ENCODE peak calls at places on chromosomes 7 and 10, in seven cellular contexts. D is H9, B is neuronal stem cell, Z is mesendoderm, T is H1, V is mesenchymal stem cell, G is trophoblast cell. F is an unnamed sample.

GRCh38 chr7:141387521-141388217 is 163.5 kb upstream of the AGK start:
- DNase-seq in D (no peak), B (no peak), Z (no peak), T (no peak), V (no peak), G (no peak), F (no peak)

GRCh38 chr10:33321516-33321915 is 13.0 kb downstream of the NRP1 start:
- DNase-seq in D (no peak), B (no peak), Z (no peak), T (no peak), V (no peak), G (peak; percentile 69), F (no peak)

GRCh38 chr10:111249925-111250324 is 173.1 kb downstream of the ADRA2A start:
- DNase-seq in D (no peak), B (no peak), Z (no peak), T (no peak), V (no peak), G (no peak), F (no peak)

GRCh38 chr7:43396193-43396747 is 186.6 kb upstream of the STK17A start:
- DNase-seq in D (no peak), B (no peak), Z (no peak), T (no peak), V (no peak), G (no peak), F (no peak)

GRCh38 chr7:4416436-4417092 is 265.5 kb upstream of the FOXK1 start:
- DNase-seq in D (no peak), B (no peak), Z (no peak), T (no peak), V (no peak), G (no peak), F (no peak)

GRCh38 chr7:77235280-77235679 is 35.7 kb upstream of the FGL2 start:
- DNase-seq in D (no peak), B (no peak), Z (no peak), T (no peak), V (no peak), G (no peak), F (peak; percentile 77)

GRCh38 chr7:16046045-16046444 is 359.6 kb upstream of the MEOX2 start:
- DNase-seq in D (no peak), B (no peak), Z (no peak), T (no peak), V (no peak), G (no peak), F (peak; percentile 61)

GRCh38 chr10:11685787-11686218 is 56.4 kb upstream of the ECHDC3 start:
- DNase-seq in D (no peak), B (no peak), Z (no peak), T (no peak), V (peak; percentile 50), G (no peak), F (peak; percentile 24)

GRCh38 chr7:151626422-151627115 is 106.9 kb upstream of the RHEB start:
- DNase-seq in D (peak; percentile 65), B (peak; percentile 29), Z (peak; percentile 80), T (peak; percentile 48), V (peak; percentile 41), G (no peak), F (no peak)

GRCh38 chr10:31359979-31360378 is 41.0 kb downstream of the ZEB1 start:
- DNase-seq in D (no peak), B (no peak), Z (no peak), T (no peak), V (no peak), G (no peak), F (no peak)

GRCh38 chr7:120023494-120024167 is 249.3 kb upstream of the KCND2 start:
- DNase-seq in D (no peak), B (no peak), Z (no peak), T (no peak), V (peak; percentile 27), G (no peak), F (peak; percentile 85)

DNA sequence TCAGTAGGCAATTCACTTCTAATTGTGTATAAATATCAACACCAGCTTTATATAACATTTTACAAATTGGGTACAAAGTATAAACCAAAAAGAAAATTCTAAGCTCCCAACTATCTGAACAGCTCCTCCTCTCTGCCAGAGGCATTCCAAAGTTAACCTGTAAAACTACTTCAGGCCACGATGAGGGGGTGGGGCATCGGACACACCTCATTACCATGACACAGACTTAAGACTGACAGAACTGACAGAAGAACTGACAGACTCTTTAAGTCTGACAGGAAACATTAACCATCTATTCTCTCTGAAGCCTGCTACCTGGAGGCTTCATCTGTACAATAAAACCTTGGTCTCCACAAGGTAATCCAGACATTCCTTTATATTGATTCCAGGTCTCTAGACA is 12.3 kb downstream of the ESYT2 start:
- DNase-seq in D (no peak), B (no peak), Z (peak; percentile 65), T (no peak), V (no peak), G (peak; percentile 87), F (no peak)
- H3K18ac ChIP-seq in D (no peak overlapping the region), B (no peak overlapping the region), Z (no peak overlapping the region), T (no peak overlapping the region), V (no peak overlapping the region), G (no peak overlapping the region), F (peak overlapping the region; percentile 20)

DNA sequence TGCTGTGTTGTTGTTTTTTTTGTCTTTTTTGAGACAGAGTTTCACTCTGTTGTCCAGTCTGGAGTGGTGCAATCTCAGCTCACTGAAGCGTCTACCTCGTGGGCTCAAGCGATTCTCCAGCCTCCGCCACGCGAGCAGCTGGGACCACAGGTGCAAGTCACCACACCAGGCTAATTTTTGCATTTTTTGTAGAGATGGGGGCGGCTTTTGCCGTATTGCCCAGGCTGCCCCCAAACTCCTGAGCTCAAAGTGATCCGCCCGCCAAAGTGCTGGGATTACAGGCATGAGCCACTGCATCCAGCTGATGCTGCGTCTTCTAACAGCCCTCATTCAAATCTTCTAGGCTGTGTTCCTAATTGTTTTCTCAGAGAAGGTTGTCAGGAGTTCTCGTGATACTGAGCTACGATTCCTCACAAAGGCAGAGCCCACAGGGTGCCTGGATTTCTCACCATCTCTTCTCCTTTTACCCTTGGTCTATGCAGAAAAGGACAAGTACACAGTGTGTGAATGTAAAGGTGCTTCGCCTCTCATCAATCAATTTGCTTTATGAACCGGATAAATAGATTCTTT is 247.2 kb upstream of the PTN start:
- DNase-seq in D (peak; percentile 30), B (no peak), Z (peak; percentile 40), T (no peak), V (no peak), G (no peak), F (no peak)
- H3K18ac ChIP-seq in D (no peak overlapping the region), B (no peak overlapping the region), Z (no peak overlapping the region), T (no peak overlapping the region), V (peak overlapping the region; percentile 77), G (no peak overlapping the region), F (peak overlapping the region; percentile 96)

DNA sequence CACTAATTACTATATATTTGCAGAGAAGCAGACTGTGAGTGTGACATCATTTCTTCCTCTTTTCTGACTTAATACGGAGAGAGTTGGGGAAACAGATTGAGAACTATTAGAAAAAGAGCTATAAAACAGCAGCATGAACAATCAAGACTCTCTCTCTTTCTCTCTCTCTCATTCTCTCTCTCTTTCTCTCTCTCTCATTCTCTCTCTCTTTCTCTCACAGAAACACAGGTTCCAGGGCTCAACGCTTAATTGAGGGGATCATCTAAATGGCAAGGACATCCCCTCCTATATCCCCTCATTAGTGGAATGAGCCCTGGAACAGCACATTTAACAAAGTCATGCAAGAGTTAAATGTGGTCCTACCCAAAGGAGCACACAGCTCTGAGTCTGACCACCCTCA is 94.7 kb downstream of the KCNMA1 start:
- DNase-seq in D (no peak), B (no peak), Z (no peak), T (no peak), V (no peak), G (no peak), F (no peak)
- H3K18ac ChIP-seq in D (no peak overlapping the region), B (no peak overlapping the region), Z (no peak overlapping the region), T (no peak overlapping the region), V (no peak overlapping the region), G (no peak overlapping the region), F (no peak overlapping the region)

GRCh38 chr10:97228130-97228774 is 42.5 kb upstream of the SLIT1 start:
- DNase-seq in D (no peak), B (no peak), Z (no peak), T (no peak), V (no peak), G (no peak), F (no peak)

GRCh38 chr10:97229322-97229721 is 43.6 kb upstream of the SLIT1 start:
- DNase-seq in D (no peak), B (no peak), Z (no peak), T (no peak), V (peak; percentile 11), G (no peak), F (peak; percentile 81)

GRCh38 chr10:97228775-97229157 is 43.0 kb upstream of the SLIT1 start:
- DNase-seq in D (no peak), B (no peak), Z (no peak), T (no peak), V (no peak), G (no peak), F (no peak)

GRCh38 chr10:97224483-97225435 is 39.0 kb upstream of the SLIT1 start:
- DNase-seq in D (no peak), B (no peak), Z (no peak), T (no peak), V (no peak), G (no peak), F (peak; percentile 41)

DNA sequence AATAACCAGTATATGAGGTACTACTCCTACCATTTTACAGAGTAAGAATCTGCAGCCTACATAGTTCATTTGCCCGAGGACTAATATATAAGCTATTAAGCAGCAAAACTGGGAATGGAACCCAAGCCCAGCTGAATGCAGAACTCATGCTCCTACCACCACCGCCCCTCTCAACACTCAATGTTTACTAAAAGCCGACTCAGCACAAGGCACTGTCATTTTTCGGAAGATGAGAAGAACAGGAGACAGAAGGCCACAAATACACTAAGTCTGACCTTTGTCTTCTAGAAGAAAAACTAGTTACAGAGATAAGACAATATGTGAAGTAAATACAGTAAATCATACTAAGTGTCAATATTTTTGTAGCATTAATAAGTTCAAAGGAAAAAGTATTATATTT is 40.6 kb upstream of the SLIT1 start:
- DNase-seq in D (no peak), B (no peak), Z (no peak), T (no peak), V (no peak), G (no peak), F (no peak)
- H3K18ac ChIP-seq in D (no peak overlapping the region), B (no peak overlapping the region), Z (no peak overlapping the region), T (no peak overlapping the region), V (no peak overlapping the region), G (no peak overlapping the region), F (no peak overlapping the region)

DNA sequence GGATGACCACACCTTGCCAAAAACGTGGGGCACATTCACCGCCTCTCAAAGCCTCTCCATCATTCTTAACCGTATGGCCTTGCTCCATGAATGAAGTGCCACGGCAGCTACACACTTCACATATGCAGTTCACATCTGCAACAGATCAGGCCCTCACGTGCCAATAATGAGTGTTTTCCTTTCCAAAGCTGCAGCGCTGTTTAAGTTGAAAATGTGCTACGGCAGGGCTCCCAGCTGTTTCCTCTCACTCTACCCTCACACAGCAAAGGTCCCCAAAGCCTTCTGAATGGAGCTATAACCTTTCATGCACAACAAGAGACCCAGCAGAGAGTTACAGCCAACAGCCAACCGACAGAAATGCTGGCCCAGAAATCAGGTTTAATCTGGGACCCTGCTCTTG is 236.1 kb downstream of the ELMO1 start:
- DNase-seq in D (no peak), B (no peak), Z (no peak), T (no peak), V (no peak), G (no peak), F (no peak)
- H3K18ac ChIP-seq in D (no peak overlapping the region), B (no peak overlapping the region), Z (no peak overlapping the region), T (no peak overlapping the region), V (no peak overlapping the region), G (no peak overlapping the region), F (no peak overlapping the region)

F was measured in IMR-90.